ENCODE peak calls at places on chromosomes 5 and 9, in six cellular contexts. One of them, this sample, is unnamed.

GRCh38 chr9:105881654-105882349 is 187.5 kb downstream of the TMEM38B start:
- ATAC-seq in right lobe of liver: peak; percentile 84
- ATAC-seq in HepG2: peak; percentile 96
- ATAC-seq in heart left ventricle: peak; percentile 58
- ATAC-seq in HCT116: peak; percentile 93
- ATAC-seq in body of pancreas: peak; percentile 60
- ATAC-seq in this sample: no peak

GRCh38 chr5:119255571-119256356 is 100.1 kb upstream of the TNFAIP8 start:
- ATAC-seq in right lobe of liver: peak; percentile 89
- ATAC-seq in HepG2: peak; percentile 95
- ATAC-seq in heart left ventricle: no peak
- ATAC-seq in HCT116: peak; percentile 86
- ATAC-seq in body of pancreas: no peak
- ATAC-seq in this sample: no peak

GRCh38 chr9:106737516-106737915 is 125.5 kb upstream of the ZNF462 start:
- ATAC-seq in right lobe of liver: no peak
- ATAC-seq in HepG2: no peak
- ATAC-seq in heart left ventricle: no peak
- ATAC-seq in HCT116: no peak
- ATAC-seq in body of pancreas: no peak
- ATAC-seq in this sample: no peak

GRCh38 chr9:108835831-108836230 is 20.0 kb downstream of the ACTL7B start:
- ATAC-seq in right lobe of liver: no peak
- ATAC-seq in HepG2: no peak
- ATAC-seq in heart left ventricle: no peak
- ATAC-seq in HCT116: no peak
- ATAC-seq in body of pancreas: no peak
- ATAC-seq in this sample: no peak

GRCh38 chr9:6072865-6073264 is 57.4 kb upstream of the RANBP6 start:
- ATAC-seq in right lobe of liver: no peak
- ATAC-seq in HepG2: no peak
- ATAC-seq in heart left ventricle: no peak
- ATAC-seq in HCT116: no peak
- ATAC-seq in body of pancreas: no peak
- ATAC-seq in this sample: no peak

GRCh38 chr9:36676823-36677521 is 104.3 kb downstream of the MELK start:
- ATAC-seq in right lobe of liver: no peak
- ATAC-seq in HepG2: no peak
- ATAC-seq in heart left ventricle: no peak
- ATAC-seq in HCT116: no peak
- ATAC-seq in body of pancreas: no peak
- ATAC-seq in this sample: no peak

GRCh38 chr5:168188182-168188581 is 103.3 kb upstream of the WWC1 start:
- ATAC-seq in right lobe of liver: no peak
- ATAC-seq in HepG2: no peak
- ATAC-seq in heart left ventricle: peak; percentile 65
- ATAC-seq in HCT116: no peak
- ATAC-seq in body of pancreas: no peak
- ATAC-seq in this sample: no peak

GRCh38 chr5:113778147-113778546 is 264.7 kb downstream of the YTHDC2 start:
- ATAC-seq in right lobe of liver: no peak
- ATAC-seq in HepG2: no peak
- ATAC-seq in heart left ventricle: no peak
- ATAC-seq in HCT116: no peak
- ATAC-seq in body of pancreas: no peak
- ATAC-seq in this sample: no peak

GRCh38 chr5:107553063-107553676 is 117.6 kb downstream of the EFNA5 start:
- ATAC-seq in right lobe of liver: no peak
- ATAC-seq in HepG2: no peak
- ATAC-seq in heart left ventricle: no peak
- ATAC-seq in HCT116: no peak
- ATAC-seq in body of pancreas: no peak
- ATAC-seq in this sample: no peak

GRCh38 chr9:128361296-128361980 is 9.7 kb upstream of the URM1 start:
- ATAC-seq in right lobe of liver: no peak
- ATAC-seq in HepG2: no peak
- ATAC-seq in heart left ventricle: peak; percentile 4
- ATAC-seq in HCT116: peak; percentile 43
- ATAC-seq in body of pancreas: peak; percentile 2
- ATAC-seq in this sample: no peak

GRCh38 chr5:93247126-93247525 is 333.9 kb downstream of the NR2F1-AS1 start:
- ATAC-seq in right lobe of liver: no peak
- ATAC-seq in HepG2: no peak
- ATAC-seq in heart left ventricle: peak; percentile 16
- ATAC-seq in HCT116: no peak
- ATAC-seq in body of pancreas: no peak
- ATAC-seq in this sample: no peak

GRCh38 chr5:174295736-174296481 is 250.4 kb downstream of the NSG2 start:
- ATAC-seq in right lobe of liver: no peak
- ATAC-seq in HepG2: no peak
- ATAC-seq in heart left ventricle: peak; percentile 69
- ATAC-seq in HCT116: no peak
- ATAC-seq in body of pancreas: no peak
- ATAC-seq in this sample: no peak

GRCh38 chr9:81250041-81250440 is 439.3 kb downstream of the TLE1 start:
- ATAC-seq in right lobe of liver: no peak
- ATAC-seq in HepG2: no peak
- ATAC-seq in heart left ventricle: no peak
- ATAC-seq in HCT116: no peak
- ATAC-seq in body of pancreas: no peak
- ATAC-seq in this sample: no peak

GRCh38 chr9:128144239-128145181 is 4.7 kb upstream of the LCN2 start:
- ATAC-seq in right lobe of liver: no peak
- ATAC-seq in HepG2: no peak
- ATAC-seq in heart left ventricle: no peak
- ATAC-seq in HCT116: no peak
- ATAC-seq in body of pancreas: no peak
- ATAC-seq in this sample: no peak

GRCh38 chr9:92589918-92590317 is 54.1 kb upstream of the ECM2 start:
- ATAC-seq in right lobe of liver: no peak
- ATAC-seq in HepG2: no peak
- ATAC-seq in heart left ventricle: no peak
- ATAC-seq in HCT116: no peak
- ATAC-seq in body of pancreas: no peak
- ATAC-seq in this sample: no peak

GRCh38 chr9:94627287-94627686 is 12.0 kb downstream of the FBP1 start:
- ATAC-seq in right lobe of liver: no peak
- ATAC-seq in HepG2: peak; percentile 15
- ATAC-seq in heart left ventricle: no peak
- ATAC-seq in HCT116: no peak
- ATAC-seq in body of pancreas: no peak
- ATAC-seq in this sample: no peak

GRCh38 chr9:90086076-90086475 is 481.3 kb downstream of the GADD45G start:
- ATAC-seq in right lobe of liver: peak; percentile 62
- ATAC-seq in HepG2: no peak
- ATAC-seq in heart left ventricle: peak; percentile 65
- ATAC-seq in HCT116: no peak
- ATAC-seq in body of pancreas: no peak
- ATAC-seq in this sample: no peak

GRCh38 chr9:123893146-123893545 is 36.8 kb downstream of the DENND1A start:
- ATAC-seq in right lobe of liver: no peak
- ATAC-seq in HepG2: no peak
- ATAC-seq in heart left ventricle: no peak
- ATAC-seq in HCT116: no peak
- ATAC-seq in body of pancreas: no peak
- ATAC-seq in this sample: no peak

GRCh38 chr9:127417130-127418036 is 6.8 kb upstream of the ZNF79 start:
- ATAC-seq in right lobe of liver: peak; percentile 18
- ATAC-seq in HepG2: peak; percentile 6
- ATAC-seq in heart left ventricle: no peak
- ATAC-seq in HCT116: peak; percentile 21
- ATAC-seq in body of pancreas: no peak
- ATAC-seq in this sample: no peak

GRCh38 chr5:37893414-37894134 is 53.7 kb upstream of the GDNF start:
- ATAC-seq in right lobe of liver: no peak
- ATAC-seq in HepG2: no peak
- ATAC-seq in heart left ventricle: peak; percentile 16
- ATAC-seq in HCT116: no peak
- ATAC-seq in body of pancreas: no peak
- ATAC-seq in this sample: no peak

GRCh38 chr9:116662633-116663032 is 24.5 kb upstream of the TRIM32 start:
- ATAC-seq in right lobe of liver: no peak
- ATAC-seq in HepG2: no peak
- ATAC-seq in heart left ventricle: peak; percentile 46
- ATAC-seq in HCT116: no peak
- ATAC-seq in body of pancreas: no peak
- ATAC-seq in this sample: no peak

GRCh38 chr9:8349369-8349768 is 549.8 kb upstream of the DMAC1 start:
- ATAC-seq in right lobe of liver: no peak
- ATAC-seq in HepG2: no peak
- ATAC-seq in heart left ventricle: no peak
- ATAC-seq in HCT116: no peak
- ATAC-seq in body of pancreas: no peak
- ATAC-seq in this sample: no peak

GRCh38 chr5:135020111-135020895 is 13.7 kb downstream of the PITX1 start:
- ATAC-seq in right lobe of liver: no peak
- ATAC-seq in HepG2: no peak
- ATAC-seq in heart left ventricle: no peak
- ATAC-seq in HCT116: no peak
- ATAC-seq in body of pancreas: no peak
- ATAC-seq in this sample: no peak

GRCh38 chr5:82834151-82834550 is 243.0 kb downstream of the TMEM167A start:
- ATAC-seq in right lobe of liver: no peak
- ATAC-seq in HepG2: no peak
- ATAC-seq in heart left ventricle: no peak
- ATAC-seq in HCT116: no peak
- ATAC-seq in body of pancreas: no peak
- ATAC-seq in this sample: no peak

GRCh38 chr9:90921104-90921503 is 119.5 kb downstream of the SYK start:
- ATAC-seq in right lobe of liver: peak; percentile 86
- ATAC-seq in HepG2: no peak
- ATAC-seq in heart left ventricle: peak; percentile 96
- ATAC-seq in HCT116: no peak
- ATAC-seq in body of pancreas: peak; percentile 85
- ATAC-seq in this sample: peak; percentile 93

GRCh38 chr9:74610523-74611061 is 113.5 kb downstream of the RORB start:
- ATAC-seq in right lobe of liver: no peak
- ATAC-seq in HepG2: no peak
- ATAC-seq in heart left ventricle: no peak
- ATAC-seq in HCT116: no peak
- ATAC-seq in body of pancreas: no peak
- ATAC-seq in this sample: no peak

GRCh38 chr5:1852324-1852947 is 30.3 kb downstream of the IRX4 start:
- ATAC-seq in right lobe of liver: no peak
- ATAC-seq in HepG2: no peak
- ATAC-seq in heart left ventricle: peak; percentile 31
- ATAC-seq in HCT116: no peak
- ATAC-seq in body of pancreas: no peak
- ATAC-seq in this sample: no peak

GRCh38 chr9:95793924-95794828 is 81.3 kb upstream of the ERCC6L2 start:
- ATAC-seq in right lobe of liver: no peak
- ATAC-seq in HepG2: no peak
- ATAC-seq in heart left ventricle: peak; percentile 63
- ATAC-seq in HCT116: no peak
- ATAC-seq in body of pancreas: peak; percentile 64
- ATAC-seq in this sample: peak; percentile 67

GRCh38 chr5:131242728-131243255 is 21.1 kb upstream of the CDC42SE2 start:
- ATAC-seq in right lobe of liver: no peak
- ATAC-seq in HepG2: no peak
- ATAC-seq in heart left ventricle: no peak
- ATAC-seq in HCT116: peak; percentile 34
- ATAC-seq in body of pancreas: no peak
- ATAC-seq in this sample: no peak

GRCh38 chr5:56025303-56025885 is 30.6 kb upstream of the IL6ST start:
- ATAC-seq in right lobe of liver: peak; percentile 92
- ATAC-seq in HepG2: peak; percentile 95
- ATAC-seq in heart left ventricle: no peak
- ATAC-seq in HCT116: no peak
- ATAC-seq in body of pancreas: peak; percentile 87
- ATAC-seq in this sample: no peak

GRCh38 chr5:34001231-34001935 is 6.5 kb downstream of the AMACR start:
- ATAC-seq in right lobe of liver: peak; percentile 79
- ATAC-seq in HepG2: peak; percentile 25
- ATAC-seq in heart left ventricle: no peak
- ATAC-seq in HCT116: no peak
- ATAC-seq in body of pancreas: peak; percentile 94
- ATAC-seq in this sample: peak; percentile 80

GRCh38 chr9:126058631-126059030 is 268.0 kb upstream of the MVB12B start:
- ATAC-seq in right lobe of liver: no peak
- ATAC-seq in HepG2: no peak
- ATAC-seq in heart left ventricle: no peak
- ATAC-seq in HCT116: no peak
- ATAC-seq in body of pancreas: no peak
- ATAC-seq in this sample: no peak

GRCh38 chr5:88885043-88885442 is 2.1 kb upstream of the MEF2C start:
- ATAC-seq in right lobe of liver: no peak
- ATAC-seq in HepG2: no peak
- ATAC-seq in heart left ventricle: no peak
- ATAC-seq in HCT116: no peak
- ATAC-seq in body of pancreas: no peak
- ATAC-seq in this sample: no peak
- H3K4me3 ChIP-seq in right lobe of liver: no peak overlapping the region
- H3K4me3 ChIP-seq in HepG2: no peak overlapping the region
- H3K4me3 ChIP-seq in heart left ventricle: peak overlapping the region; percentile 65
- H3K4me3 ChIP-seq in HCT116: peak overlapping the region; percentile 65
- H3K4me3 ChIP-seq in body of pancreas: no peak overlapping the region
- H3K4me3 ChIP-seq in this sample: peak overlapping the region; percentile 79

GRCh38 chr9:135963938-135964337 is 2.8 kb upstream of the UBAC1 start:
- ATAC-seq in right lobe of liver: no peak
- ATAC-seq in HepG2: no peak
- ATAC-seq in heart left ventricle: no peak
- ATAC-seq in HCT116: no peak
- ATAC-seq in body of pancreas: no peak
- ATAC-seq in this sample: no peak
- TF ChIP-seq POLR2A in right lobe of liver: no peak
- TF ChIP-seq POLR2A in HepG2: no peak
- TF ChIP-seq POLR2A in heart left ventricle: no peak
- TF ChIP-seq POLR2A in HCT116: no peak
- TF ChIP-seq POLR2A in body of pancreas: no peak
- TF ChIP-seq POLR2A in this sample: no peak

DNA sequence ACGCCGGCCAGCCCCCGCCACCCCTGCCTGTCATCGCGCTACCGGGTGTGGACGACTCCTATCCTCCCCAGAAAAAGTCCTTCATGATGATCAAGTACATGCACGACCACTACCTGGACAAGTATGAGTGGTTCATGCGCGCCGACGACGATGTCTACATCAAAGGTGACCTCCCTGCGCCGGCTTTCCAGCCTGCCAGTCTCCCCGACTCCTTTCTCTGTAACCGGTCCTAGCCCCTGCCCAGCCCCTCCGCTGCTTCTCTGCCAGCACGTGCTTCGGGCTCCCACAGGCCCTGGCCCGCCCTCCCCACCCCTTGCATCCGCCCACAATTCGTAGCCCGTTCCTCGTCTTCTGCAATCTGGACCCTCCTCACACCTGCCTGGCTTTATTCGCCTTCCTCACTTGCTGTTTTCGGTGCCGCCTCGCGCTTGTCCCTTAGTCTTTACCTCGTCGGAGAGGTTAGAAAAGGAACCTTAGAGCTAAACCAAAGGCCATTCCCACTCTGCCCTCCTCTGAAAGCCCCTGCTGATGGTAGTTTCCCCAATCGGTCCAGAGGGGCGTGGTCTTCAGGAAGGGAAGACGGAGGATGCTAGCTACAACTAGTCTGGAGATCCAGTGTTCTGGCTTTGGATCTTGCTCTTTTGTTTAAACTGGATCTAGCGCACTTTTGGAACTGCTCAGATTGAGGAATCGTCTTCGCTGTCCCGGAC is 1.4 kb downstream of the CHSY3 start:
- ATAC-seq in right lobe of liver: no peak
- ATAC-seq in HepG2: peak; percentile 20
- ATAC-seq in heart left ventricle: no peak
- ATAC-seq in HCT116: no peak
- ATAC-seq in body of pancreas: no peak
- ATAC-seq in this sample: no peak
- H3K4me3 ChIP-seq in right lobe of liver: peak overlapping the region; percentile 63
- H3K4me3 ChIP-seq in HepG2: peak overlapping the region; percentile 57
- H3K4me3 ChIP-seq in heart left ventricle: peak overlapping the region; percentile 74
- H3K4me3 ChIP-seq in HCT116: peak overlapping the region; percentile 62
- H3K4me3 ChIP-seq in body of pancreas: peak overlapping the region; percentile 56
- H3K4me3 ChIP-seq in this sample: peak overlapping the region; percentile 79

GRCh38 chr9:97568461-97569275 is 64.5 kb downstream of the TSTD2 start:
- ATAC-seq in right lobe of liver: no peak
- ATAC-seq in HepG2: no peak
- ATAC-seq in heart left ventricle: no peak
- ATAC-seq in HCT116: no peak
- ATAC-seq in body of pancreas: no peak
- ATAC-seq in this sample: no peak
- TF ChIP-seq POLR2A in right lobe of liver: no peak
- TF ChIP-seq POLR2A in HepG2: no peak
- TF ChIP-seq POLR2A in heart left ventricle: no peak
- TF ChIP-seq POLR2A in HCT116: no peak
- TF ChIP-seq POLR2A in body of pancreas: no peak
- TF ChIP-seq POLR2A in this sample: no peak